ENCODE peak calls at places on chromosome 19, in four cellular contexts. C is stimulated activated naive CD8-positive, alpha-beta T cell treated with anti-CD3 and anti-CD28 coated beads, Interleukin-15, Interleukin-2, amounts not matched to agents 100 U/mL and 50 U/mL, for 24 hours; P is activated CD8-positive, alpha-beta memory T cell treated with anti-CD3 and anti-CD28 coated beads for 1 hour; A is midbrain. T is an unnamed sample.

GRCh38 chr19:46610851-46611770 is 10.0 kb downstream of the CALM3 start:
- DNase-seq in C (peak), P (no peak), A (no peak), T (no peak)

GRCh38 chr19:45878043-45878794 is 7.7 kb downstream of the IRF2BP1 start:
- DNase-seq in C (peak), P (no peak), A (no peak), T (no peak)

GRCh38 chr19:45470147-45471081 is 2.6 kb downstream of the FOSB start:
- DNase-seq in C (peak), P (no peak), A (no peak), T (no peak)

GRCh38 chr19:33508941-33509614 is 12.5 kb downstream of the PEPD start:
- DNase-seq in C (no peak), P (no peak), A (no peak), T (no peak)

GRCh38 chr19:33052352-33052972 is 12.2 kb downstream of the RHPN2 start:
- DNase-seq in C (no peak), P (no peak), A (no peak), T (no peak)

GRCh38 chr19:2809387-2810140 is 10.1 kb upstream of the ZNF554 start:
- DNase-seq in C (no peak), P (no peak), A (no peak), T (no peak)

GRCh38 chr19:3275583-3276340 is 51.3 kb downstream of the CELF5 start:
- DNase-seq in C (peak), P (peak), A (no peak), T (peak)

GRCh38 chr19:1602091-1602707 is 3.1 kb downstream of the UQCR11 start:
- DNase-seq in C (no peak), P (no peak), A (no peak), T (no peak)

GRCh38 chr19:44942067-44942571 is at the start of gene APOC4:
- DNase-seq in C (no peak), P (no peak), A (no peak), T (no peak)

GRCh38 chr19:35539314-35539713 is 6.1 kb downstream of the GAPDHS start:
- DNase-seq in C (no peak), P (no peak), A (no peak), T (no peak)

GRCh38 chr19:57434386-57435061 is 601 bp upstream of the ZNF749 start:
- DNase-seq in C (no peak), P (no peak), A (no peak), T (no peak)

GRCh38 chr19:34669305-34669704 is 7.7 kb downstream of the SCGB2B2 start:
- DNase-seq in C (no peak), P (no peak), A (no peak), T (no peak)

GRCh38 chr19:29528946-29529645 is 3.3 kb downstream of the VSTM2B start:
- DNase-seq in C (no peak), P (no peak), A (no peak), T (no peak)

GRCh38 chr19:39156230-39156890 is 30.8 kb downstream of the PAK4 start:
- DNase-seq in C (no peak), P (no peak), A (no peak), T (no peak)

GRCh38 chr19:45569619-45570421 is 14.8 kb downstream of the OPA3 start:
- DNase-seq in C (peak), P (peak), A (peak), T (no peak)

GRCh38 chr19:38684078-38684861 is 36.8 kb downstream of the ACTN4 start:
- DNase-seq in C (peak), P (no peak), A (no peak), T (no peak)

GRCh38 chr19:30227071-30227621 is 145.0 kb upstream of the ZNF536 start:
- DNase-seq in C (no peak), P (no peak), A (peak), T (no peak)

GRCh38 chr19:54191671-54192453 is 754 bp downstream of the TSEN34 start:
- DNase-seq in C (no peak), P (no peak), A (peak), T (no peak)

GRCh38 chr19:16895467-16896097 is 6.8 kb downstream of the F2RL3 start:
- DNase-seq in C (no peak), P (no peak), A (no peak), T (no peak)

GRCh38 chr19:6003976-6004375 is 26.0 kb upstream of the RANBP3 start:
- DNase-seq in C (no peak), P (no peak), A (no peak), T (no peak)

GRCh38 chr19:56687036-56687435 is 15.5 kb upstream of the ZNF835 start:
- DNase-seq in C (no peak), P (no peak), A (no peak), T (no peak)

GRCh38 chr19:2095338-2095938 is 688 bp downstream of the MOB3A start:
- DNase-seq in C (no peak), P (no peak), A (no peak), T (no peak)

GRCh38 chr19:57512845-57513244 is 13.1 kb downstream of the ZNF773 start:
- DNase-seq in C (peak), P (no peak), A (no peak), T (no peak)

GRCh38 chr19:7349231-7349591 is 474 bp downstream of the ARHGEF18 start:
- DNase-seq in C (no peak), P (no peak), A (no peak), T (no peak)

GRCh38 chr19:10069046-10069445 is 17.1 kb upstream of the SHFL start:
- DNase-seq in C (no peak), P (no peak), A (no peak), T (no peak)

GRCh38 chr19:14113762-14114414 is 3.7 kb downstream of the PRKACA start:
- DNase-seq in C (peak), P (no peak), A (no peak), T (no peak)

GRCh38 chr19:31350033-31350692 is 927 bp upstream of the TSHZ3 start:
- DNase-seq in C (no peak), P (no peak), A (no peak), T (no peak)

GRCh38 chr19:55552620-55553019 is 7.3 kb upstream of the SBK3 start:
- DNase-seq in C (no peak), P (no peak), A (no peak), T (no peak)

GRCh38 chr19:24032651-24033050 is 54.3 kb upstream of the ZNF254 start:
- DNase-seq in C (no peak), P (no peak), A (no peak), T (no peak)

GRCh38 chr19:41974652-41975051 is 15.5 kb upstream of the RABAC1 start:
- DNase-seq in C (no peak), P (no peak), A (no peak), T (no peak)

GRCh38 chr19:11578342-11579142 is 1.1 kb upstream of the ACP5 start:
- DNase-seq in C (peak), P (no peak), A (no peak), T (no peak)

GRCh38 chr19:51407631-51408131 is 9.8 kb downstream of the SIGLEC10 start:
- DNase-seq in C (peak), P (no peak), A (no peak), T (no peak)

GRCh38 chr19:1069009-1069779 is 2.2 kb downstream of the ARHGAP45 start:
- DNase-seq in C (peak), P (peak), A (peak), T (no peak)

GRCh38 chr19:4327252-4327876 is 11.3 kb downstream of the STAP2 start:
- DNase-seq in C (peak), P (peak), A (peak), T (no peak)

GRCh38 chr19:39602224-39602623 is at the start of gene LGALS13:
- DNase-seq in C (no peak), P (no peak), A (no peak), T (no peak)

GRCh38 chr19:58372311-58373133 is 8.3 kb downstream of the ZNF837 start:
- DNase-seq in C (no peak), P (no peak), A (peak), T (no peak)

GRCh38 chr19:41799444-41800000 is 3.1 kb downstream of the CEACAM3 start:
- DNase-seq in C (no peak), P (no peak), A (no peak), T (no peak)

GRCh38 chr19:10226376-10227214 is 4.5 kb downstream of the S1PR2 start:
- DNase-seq in C (no peak), P (no peak), A (no peak), T (no peak)